ENCODE peak calls at places on chromosomes 3 and 15, in eight cellular contexts. One of them, this sample, is unnamed. For H3K9me3, the result is how much of the 10 kb centered on the place peaks cover.

GRCh38 chr3:83039422-83039821 is 1278.0 kb upstream of the GBE1 start:
- DNase-seq in A549: no peak
- DNase-seq in adrenal gland: no peak
- DNase-seq in left ventricle myocardium inferior: no peak
- DNase-seq in H9: no peak
- DNase-seq in PC-9: no peak
- DNase-seq in Peyer's patch: no peak
- DNase-seq in left lung: no peak
- DNase-seq in this sample: no peak

GRCh38 chr15:69758810-69759410 is 306.3 kb downstream of the RPLP1 start:
- DNase-seq in A549: no peak
- DNase-seq in adrenal gland: no peak
- DNase-seq in left ventricle myocardium inferior: peak
- DNase-seq in H9: no peak
- DNase-seq in PC-9: no peak
- DNase-seq in Peyer's patch: no peak
- DNase-seq in left lung: peak
- DNase-seq in this sample: peak

GRCh38 chr15:96115642-96116041 is 214.9 kb upstream of the NR2F2 start:
- DNase-seq in A549: no peak
- DNase-seq in adrenal gland: no peak
- DNase-seq in left ventricle myocardium inferior: no peak
- DNase-seq in H9: no peak
- DNase-seq in PC-9: peak
- DNase-seq in Peyer's patch: no peak
- DNase-seq in left lung: no peak
- DNase-seq in this sample: no peak

GRCh38 chr3:12536423-12536822 is 8.9 kb downstream of the MKRN2OS start:
- DNase-seq in A549: no peak
- DNase-seq in adrenal gland: no peak
- DNase-seq in left ventricle myocardium inferior: no peak
- DNase-seq in H9: no peak
- DNase-seq in PC-9: no peak
- DNase-seq in Peyer's patch: no peak
- DNase-seq in left lung: no peak
- DNase-seq in this sample: no peak

GRCh38 chr3:42061042-42061710 is 30.0 kb upstream of the TRAK1 start:
- DNase-seq in A549: no peak
- DNase-seq in adrenal gland: no peak
- DNase-seq in left ventricle myocardium inferior: peak
- DNase-seq in H9: no peak
- DNase-seq in PC-9: no peak
- DNase-seq in Peyer's patch: no peak
- DNase-seq in left lung: no peak
- DNase-seq in this sample: no peak

GRCh38 chr15:27623560-27624305 is 475.4 kb downstream of the OCA2 start:
- DNase-seq in A549: no peak
- DNase-seq in adrenal gland: no peak
- DNase-seq in left ventricle myocardium inferior: no peak
- DNase-seq in H9: no peak
- DNase-seq in PC-9: no peak
- DNase-seq in Peyer's patch: no peak
- DNase-seq in left lung: no peak
- DNase-seq in this sample: no peak

GRCh38 chr15:84570164-84570692 is 30.6 kb upstream of the ZSCAN2 start:
- DNase-seq in A549: peak
- DNase-seq in adrenal gland: peak
- DNase-seq in left ventricle myocardium inferior: peak
- DNase-seq in H9: no peak
- DNase-seq in PC-9: no peak
- DNase-seq in Peyer's patch: peak
- DNase-seq in left lung: peak
- DNase-seq in this sample: peak

GRCh38 chr3:43260412-43260811 is 25.9 kb upstream of the SNRK start:
- DNase-seq in A549: peak
- DNase-seq in adrenal gland: no peak
- DNase-seq in left ventricle myocardium inferior: no peak
- DNase-seq in H9: no peak
- DNase-seq in PC-9: no peak
- DNase-seq in Peyer's patch: no peak
- DNase-seq in left lung: no peak
- DNase-seq in this sample: no peak

GRCh38 chr3:101381809-101382208 is 61.4 kb upstream of the IMPG2 start:
- DNase-seq in A549: no peak
- DNase-seq in adrenal gland: no peak
- DNase-seq in left ventricle myocardium inferior: no peak
- DNase-seq in H9: no peak
- DNase-seq in PC-9: peak
- DNase-seq in Peyer's patch: no peak
- DNase-seq in left lung: no peak
- DNase-seq in this sample: no peak

GRCh38 chr15:65870889-65871533 is 1.7 kb downstream of the RAB11A start:
- DNase-seq in A549: peak
- DNase-seq in adrenal gland: no peak
- DNase-seq in left ventricle myocardium inferior: no peak
- DNase-seq in H9: no peak
- DNase-seq in PC-9: peak
- DNase-seq in Peyer's patch: no peak
- DNase-seq in left lung: no peak
- DNase-seq in this sample: no peak

GRCh38 chr3:99344216-99344615 is 294.2 kb upstream of the COL8A1 start:
- DNase-seq in A549: no peak
- DNase-seq in adrenal gland: no peak
- DNase-seq in left ventricle myocardium inferior: no peak
- DNase-seq in H9: no peak
- DNase-seq in PC-9: no peak
- DNase-seq in Peyer's patch: no peak
- DNase-seq in left lung: no peak
- DNase-seq in this sample: no peak

GRCh38 chr3:118907909-118908308 is 126.7 kb downstream of the IGSF11 start:
- DNase-seq in A549: no peak
- DNase-seq in adrenal gland: no peak
- DNase-seq in left ventricle myocardium inferior: no peak
- DNase-seq in H9: no peak
- DNase-seq in PC-9: no peak
- DNase-seq in Peyer's patch: no peak
- DNase-seq in left lung: no peak
- DNase-seq in this sample: no peak

GRCh38 chr3:118909751-118910150 is 124.9 kb downstream of the IGSF11 start:
- DNase-seq in A549: no peak
- DNase-seq in adrenal gland: no peak
- DNase-seq in left ventricle myocardium inferior: no peak
- DNase-seq in H9: no peak
- DNase-seq in PC-9: no peak
- DNase-seq in Peyer's patch: no peak
- DNase-seq in left lung: no peak
- DNase-seq in this sample: no peak

GRCh38 chr3:118912188-118912587 is 122.5 kb downstream of the IGSF11 start:
- DNase-seq in A549: no peak
- DNase-seq in adrenal gland: no peak
- DNase-seq in left ventricle myocardium inferior: no peak
- DNase-seq in H9: no peak
- DNase-seq in PC-9: no peak
- DNase-seq in Peyer's patch: no peak
- DNase-seq in left lung: no peak
- DNase-seq in this sample: no peak

GRCh38 chr3:118910332-118910731 is 124.3 kb downstream of the IGSF11 start:
- DNase-seq in A549: no peak
- DNase-seq in adrenal gland: no peak
- DNase-seq in left ventricle myocardium inferior: no peak
- DNase-seq in H9: no peak
- DNase-seq in PC-9: no peak
- DNase-seq in Peyer's patch: no peak
- DNase-seq in left lung: no peak
- DNase-seq in this sample: no peak
- TF ChIP-seq CTCF in A549: no peak
- TF ChIP-seq CTCF in adrenal gland: no peak
- TF ChIP-seq CTCF in left ventricle myocardium inferior: no peak
- TF ChIP-seq CTCF in H9: no peak
- TF ChIP-seq CTCF in PC-9: no peak
- TF ChIP-seq CTCF in Peyer's patch: no peak
- TF ChIP-seq CTCF in left lung: no peak
- TF ChIP-seq CTCF in this sample: no peak

DNA sequence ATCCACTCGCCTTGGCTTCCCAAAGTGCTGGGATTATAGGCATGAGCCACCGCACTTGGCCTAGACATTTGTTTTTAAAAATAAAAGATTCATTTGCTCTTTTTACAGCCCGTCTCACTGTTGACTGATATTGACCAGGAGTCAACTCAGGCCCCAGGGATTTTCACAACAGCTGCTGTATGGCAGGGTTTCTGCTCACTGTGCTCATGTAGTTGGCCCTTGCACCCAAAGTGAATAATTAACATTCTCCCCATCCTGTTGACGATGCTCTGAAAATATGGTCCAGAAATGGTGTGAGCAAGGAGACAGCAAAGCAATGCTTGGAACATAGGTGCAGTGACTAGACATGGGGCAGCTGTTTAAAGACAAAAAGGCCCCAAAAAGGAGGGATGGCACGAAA is 2.9 kb upstream of the CCR5 start:
- DNase-seq in A549: no peak
- DNase-seq in adrenal gland: no peak
- DNase-seq in left ventricle myocardium inferior: peak
- DNase-seq in H9: no peak
- DNase-seq in PC-9: no peak
- DNase-seq in Peyer's patch: no peak
- DNase-seq in left lung: no peak
- DNase-seq in this sample: no peak
- H3K27ac ChIP-seq in A549: no peak
- H3K27ac ChIP-seq in adrenal gland: no peak
- H3K27ac ChIP-seq in left ventricle myocardium inferior: no peak
- H3K27ac ChIP-seq in H9: no peak
- H3K27ac ChIP-seq in PC-9: no peak
- H3K27ac ChIP-seq in Peyer's patch: peak
- H3K27ac ChIP-seq in left lung: no peak
- H3K27ac ChIP-seq in this sample: no peak

DNA sequence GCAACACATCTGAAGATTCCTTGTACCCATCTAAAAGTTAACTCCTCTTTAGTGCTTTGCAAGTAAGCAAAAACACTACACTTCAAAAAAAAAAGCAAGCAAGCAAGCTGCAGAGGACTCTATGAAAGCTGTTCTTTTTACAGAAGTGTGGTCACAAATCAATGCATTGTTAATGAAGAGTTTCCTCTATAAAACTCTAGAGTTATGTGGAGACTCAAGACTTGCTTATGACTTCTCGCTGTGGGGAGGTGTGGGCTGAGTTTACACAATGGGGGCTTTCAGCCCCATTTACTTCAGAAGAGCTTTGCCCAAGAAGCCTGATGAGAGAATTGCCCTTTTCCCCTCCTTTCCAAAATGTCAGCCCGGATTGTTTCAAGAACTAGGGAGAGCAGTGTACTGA is 144.5 kb downstream of the IGSF11 start:
- DNase-seq in A549: no peak
- DNase-seq in adrenal gland: no peak
- DNase-seq in left ventricle myocardium inferior: no peak
- DNase-seq in H9: no peak
- DNase-seq in PC-9: no peak
- DNase-seq in Peyer's patch: no peak
- DNase-seq in left lung: no peak
- DNase-seq in this sample: no peak
- H3K9me3 ChIP-seq in A549: under half
- H3K9me3 ChIP-seq in adrenal gland: under half
- H3K9me3 ChIP-seq in left ventricle myocardium inferior: under half
- H3K9me3 ChIP-seq in H9: under half
- H3K9me3 ChIP-seq in PC-9: under half
- H3K9me3 ChIP-seq in Peyer's patch: under half
- H3K9me3 ChIP-seq in left lung: under half
- H3K9me3 ChIP-seq in this sample: under half

GRCh38 chr3:150227839-150228238 is 180.3 kb upstream of the TSC22D2 start:
- DNase-seq in A549: peak
- DNase-seq in adrenal gland: peak
- DNase-seq in left ventricle myocardium inferior: no peak
- DNase-seq in H9: peak
- DNase-seq in PC-9: no peak
- DNase-seq in Peyer's patch: peak
- DNase-seq in left lung: no peak
- DNase-seq in this sample: peak
- TF ChIP-seq CTCF in A549: peak
- TF ChIP-seq CTCF in adrenal gland: peak
- TF ChIP-seq CTCF in left ventricle myocardium inferior: peak
- TF ChIP-seq CTCF in H9: peak
- TF ChIP-seq CTCF in PC-9: peak
- TF ChIP-seq CTCF in Peyer's patch: peak
- TF ChIP-seq CTCF in left lung: peak
- TF ChIP-seq CTCF in this sample: no peak

GRCh38 chr3:141426404-141427034 is 58.2 kb downstream of the ZBTB38 start:
- DNase-seq in A549: no peak
- DNase-seq in adrenal gland: peak
- DNase-seq in left ventricle myocardium inferior: peak
- DNase-seq in H9: no peak
- DNase-seq in PC-9: no peak
- DNase-seq in Peyer's patch: peak
- DNase-seq in left lung: peak
- DNase-seq in this sample: no peak

GRCh38 chr3:141425523-141426233 is 57.4 kb downstream of the ZBTB38 start:
- DNase-seq in A549: no peak
- DNase-seq in adrenal gland: no peak
- DNase-seq in left ventricle myocardium inferior: no peak
- DNase-seq in H9: no peak
- DNase-seq in PC-9: no peak
- DNase-seq in Peyer's patch: no peak
- DNase-seq in left lung: no peak
- DNase-seq in this sample: no peak

GRCh38 chr3:141430326-141430725 is 56.5 kb upstream of the RASA2 start:
- DNase-seq in A549: no peak
- DNase-seq in adrenal gland: no peak
- DNase-seq in left ventricle myocardium inferior: no peak
- DNase-seq in H9: no peak
- DNase-seq in PC-9: no peak
- DNase-seq in Peyer's patch: no peak
- DNase-seq in left lung: no peak
- DNase-seq in this sample: no peak

GRCh38 chr3:141429371-141430035 is 57.3 kb upstream of the RASA2 start:
- DNase-seq in A549: no peak
- DNase-seq in adrenal gland: no peak
- DNase-seq in left ventricle myocardium inferior: peak
- DNase-seq in H9: no peak
- DNase-seq in PC-9: no peak
- DNase-seq in Peyer's patch: no peak
- DNase-seq in left lung: no peak
- DNase-seq in this sample: no peak

DNA sequence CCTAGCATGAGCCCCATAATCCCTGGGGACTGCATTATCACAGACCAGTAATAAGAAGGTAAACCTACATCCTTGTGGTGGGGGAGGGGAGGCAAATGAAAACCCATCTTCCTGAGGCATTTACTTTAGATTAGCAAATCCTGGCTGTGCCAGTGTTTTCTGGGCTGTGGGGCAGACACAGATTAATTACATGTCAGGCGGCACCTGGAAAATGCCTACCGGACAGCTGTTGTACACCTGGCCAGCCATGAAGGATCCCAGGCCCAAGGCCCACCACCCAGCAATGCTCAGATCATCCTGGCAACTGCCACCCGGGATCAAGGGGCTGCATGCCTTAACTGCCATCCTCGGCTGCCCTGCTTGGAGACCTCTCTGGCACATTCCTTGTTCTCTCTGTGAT is 59.1 kb upstream of the RASA2 start:
- DNase-seq in A549: no peak
- DNase-seq in adrenal gland: no peak
- DNase-seq in left ventricle myocardium inferior: no peak
- DNase-seq in H9: no peak
- DNase-seq in PC-9: no peak
- DNase-seq in Peyer's patch: no peak
- DNase-seq in left lung: no peak
- DNase-seq in this sample: no peak
- H3K27ac ChIP-seq in A549: peak
- H3K27ac ChIP-seq in adrenal gland: peak
- H3K27ac ChIP-seq in left ventricle myocardium inferior: peak
- H3K27ac ChIP-seq in H9: no peak
- H3K27ac ChIP-seq in PC-9: no peak
- H3K27ac ChIP-seq in Peyer's patch: no peak
- H3K27ac ChIP-seq in left lung: peak
- H3K27ac ChIP-seq in this sample: no peak